ENCODE peak calls at places on chromosomes 5 and 9, in eight cellular contexts. P is CD8-positive, alpha-beta memory T cell; J is sigmoid colon; C is mesendoderm; Z is DND-41; B is heart right ventricle; A is GM23248; Y is heart left ventricle. H is an unnamed sample.
A peak's percentile ranks its signal among the peaks of the same experiment; 100 is the strongest.

GRCh38 chr5:119291877-119292276 is 63.9 kb upstream of the TNFAIP8 start:
- DNase-seq in A (no peak), J (no peak), Z (no peak), B (no peak), P (no peak), Y (no peak), C (no peak), H (no peak)

GRCh38 chr9:79902937-79903600 is 331.3 kb downstream of the TLE4 start:
- DNase-seq in A (no peak), B (no peak), J (no peak), Z (no peak), P (no peak), Y (no peak), C (no peak), H (no peak)

GRCh38 chr5:132011561-132012384 is at the start of gene ACSL6:
- DNase-seq in P (peak; percentile 47), Z (peak; percentile 1), J (peak; percentile 53), B (no peak), A (peak; percentile 50), C (peak; percentile 18), Y (peak; percentile 67), H (peak; percentile 8)

GRCh38 chr5:111518747-111519146 is 6.4 kb upstream of the STARD4 start:
- DNase-seq in J (no peak), P (no peak), A (no peak), Z (no peak), Y (no peak), C (no peak), B (no peak), H (no peak)

GRCh38 chr9:29751220-29751619 is 2177.9 kb upstream of the C9orf72 start:
- DNase-seq in J (no peak), Z (no peak), C (no peak), Y (no peak), B (no peak), A (no peak), P (no peak), H (no peak)

GRCh38 chr5:129171194-129171944 is 76.8 kb downstream of the ISOC1 start:
- DNase-seq in Y (no peak), C (peak; percentile 8), P (no peak), J (no peak), Z (no peak), A (no peak), B (no peak), H (peak; percentile 21)

GRCh38 chr5:130335116-130335515 is 430.9 kb downstream of the CHSY3 start:
- DNase-seq in P (no peak), B (no peak), Y (no peak), Z (no peak), C (no peak), A (no peak), J (no peak), H (no peak)

GRCh38 chr9:82152181-82152580 is 163.6 kb downstream of the SPATA31D1 start:
- DNase-seq in Y (no peak), C (no peak), B (no peak), A (peak; percentile 64), Z (no peak), P (no peak), J (no peak), H (no peak)

GRCh38 chr5:86570427-86571083 is 47.2 kb upstream of the COX7C start:
- DNase-seq in Y (no peak), A (no peak), J (no peak), C (no peak), B (no peak), P (no peak), Z (no peak), H (no peak)

GRCh38 chr5:38112930-38113329 is 145.4 kb upstream of the EGFLAM start:
- DNase-seq in B (no peak), P (no peak), Z (no peak), A (no peak), Y (no peak), J (no peak), C (no peak), H (no peak)

GRCh38 chr5:160054047-160054446 is 45.1 kb downstream of the TTC1 start:
- DNase-seq in Y (no peak), P (no peak), Z (no peak), A (peak; percentile 27), C (no peak), J (no peak), B (no peak), H (no peak)

GRCh38 chr5:34552129-34552528 is 104.0 kb upstream of the RAI14 start:
- DNase-seq in P (no peak), Y (no peak), Z (no peak), C (no peak), J (peak; percentile 75), A (peak; percentile 46), B (peak; percentile 41), H (peak; percentile 51)

GRCh38 chr9:111851536-111851935 is 45.1 kb upstream of the UGCG start:
- DNase-seq in B (no peak), Y (no peak), A (peak; percentile 33), P (no peak), C (no peak), Z (no peak), J (no peak), H (no peak)

GRCh38 chr9:96241391-96241809 is 60.6 kb downstream of the HSD17B3 start:
- DNase-seq in J (no peak), Z (peak; percentile 67), C (no peak), P (peak; percentile 52), B (no peak), A (no peak), Y (no peak), H (no peak)

GRCh38 chr5:106258591-106259125 is 1412.1 kb downstream of the EFNA5 start:
- DNase-seq in P (no peak), C (peak; percentile 51), A (peak; percentile 14), Z (no peak), Y (no peak), J (no peak), B (no peak), H (no peak)

GRCh38 chr9:35940474-35941467 is 17.2 kb downstream of the OR2S2 start:
- DNase-seq in Z (peak; percentile 87), B (no peak), A (peak; percentile 28), P (peak; percentile 16), C (no peak), J (no peak), Y (no peak), H (no peak)

GRCh38 chr5:102670224-102670836 is 84.8 kb upstream of the PAM start:
- DNase-seq in J (no peak), Z (no peak), P (no peak), C (peak; percentile 44), A (peak; percentile 59), B (peak; percentile 6), Y (peak; percentile 33), H (no peak)

GRCh38 chr5:90606539-90606938 is 47.9 kb downstream of the ADGRV1 start:
- DNase-seq in Z (no peak), B (no peak), Y (no peak), P (no peak), J (no peak), C (peak; percentile 60), A (no peak), H (no peak)

GRCh38 chr5:56088967-56089829 is 94.4 kb upstream of the IL6ST start:
- DNase-seq in P (no peak), A (peak; percentile 71), J (no peak), Z (no peak), B (no peak), C (peak; percentile 92), Y (no peak), H (no peak)

GRCh38 chr5:38601843-38602424 is 45.5 kb upstream of the LIFR start:
- DNase-seq in Y (no peak), B (no peak), C (peak; percentile 45), Z (no peak), A (peak; percentile 86), J (no peak), P (no peak), H (no peak)

GRCh38 chr5:28567050-28567449 is 1528.7 kb upstream of the CDH9 start:
- DNase-seq in C (no peak), Z (no peak), Y (no peak), J (no peak), A (no peak), P (no peak), B (no peak), H (no peak)

DNA sequence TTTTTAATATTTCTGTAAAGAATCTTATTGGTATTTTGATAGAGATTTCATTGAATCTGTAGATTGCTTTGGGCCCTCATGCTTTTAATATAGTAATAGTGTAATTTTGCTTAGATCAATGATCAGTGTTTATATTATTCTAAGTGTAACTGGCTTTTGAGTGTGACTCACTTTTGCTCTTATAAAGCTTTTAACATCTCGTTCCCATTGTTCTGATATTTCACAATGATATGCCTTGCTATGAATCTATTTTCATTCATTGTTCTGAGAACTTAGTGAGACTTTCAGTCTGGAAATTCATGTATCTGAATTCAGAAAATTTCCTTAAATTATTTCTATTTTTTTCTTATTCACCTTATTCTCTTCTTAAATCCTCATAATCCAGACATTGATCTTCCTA is 13.5 kb upstream of the MAMDC2 start:
- DNase-seq in C (no peak), P (no peak), Y (no peak), J (no peak), Z (no peak), A (peak; percentile 21), B (no peak), H (no peak)
- H3K4me3 ChIP-seq in C (no peak overlapping the region), P (no peak overlapping the region), Y (no peak overlapping the region), J (no peak overlapping the region), Z (no peak overlapping the region), A (no peak overlapping the region), B (no peak overlapping the region), H (no peak overlapping the region)

DNA sequence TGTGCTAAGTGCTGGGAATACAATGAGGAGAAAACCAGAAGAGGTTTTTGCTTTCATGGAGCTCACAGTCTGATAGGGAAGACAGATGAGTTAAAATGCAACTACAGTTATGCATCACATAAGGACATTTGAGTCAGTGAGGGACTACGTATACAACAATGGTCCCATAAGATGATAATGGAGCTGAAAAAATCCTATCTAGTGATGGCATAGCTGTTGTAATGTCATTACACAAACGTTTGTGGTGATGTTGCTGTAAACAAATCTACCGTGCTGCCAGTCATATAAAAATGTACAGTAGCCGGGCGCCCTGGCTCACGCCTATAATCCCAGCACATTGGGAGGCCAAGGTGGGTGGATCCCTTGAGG is 110.1 kb upstream of the RAD23B start:
- DNase-seq in Z (no peak), J (no peak), P (no peak), A (no peak), B (no peak), C (no peak), Y (no peak), H (no peak)
- H3K27ac ChIP-seq in Z (no peak overlapping the region), J (no peak overlapping the region), P (no peak overlapping the region), A (no peak overlapping the region), B (no peak overlapping the region), C (no peak overlapping the region), Y (no peak overlapping the region), H (no peak overlapping the region)

DNA sequence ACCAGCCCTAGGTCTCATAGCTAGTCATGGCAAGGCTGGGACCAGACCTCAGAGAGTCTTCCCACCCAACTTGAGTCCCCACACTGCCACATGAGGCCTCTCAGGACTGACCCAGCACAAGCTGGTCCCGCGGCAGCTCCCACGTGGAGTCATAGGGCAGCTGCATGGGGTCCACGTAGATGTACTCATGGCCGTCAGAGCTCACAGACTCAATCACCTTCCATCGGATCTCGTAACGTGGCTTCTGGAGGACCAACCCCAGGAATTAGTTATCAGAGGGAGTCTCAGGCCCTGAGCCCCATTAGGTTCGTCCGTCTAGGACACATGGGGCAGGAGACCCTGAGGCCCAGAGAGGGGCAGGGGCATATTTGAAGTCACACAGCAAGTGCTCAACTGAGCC is 30.3 kb downstream of the PDGFRB start:
- DNase-seq in P (no peak), Z (no peak), J (no peak), C (no peak), B (no peak), Y (peak; percentile 29), A (no peak), H (no peak)
- H3K27me3 ChIP-seq in P (no peaks in the 10 kb centered on the region), Z (no peaks in the 10 kb centered on the region), J (no peaks in the 10 kb centered on the region), C (no peaks in the 10 kb centered on the region), B (no peaks in the 10 kb centered on the region), Y (no peaks in the 10 kb centered on the region), A (no peaks in the 10 kb centered on the region), H (no peaks in the 10 kb centered on the region)

GRCh38 chr9:15289590-15289989 is 17.4 kb downstream of the TTC39B start:
- DNase-seq in P (no peak), B (no peak), A (no peak), C (no peak), Y (no peak), J (no peak), Z (no peak), H (no peak)
- H3K4me3 ChIP-seq in P (no peak overlapping the region), B (no peak overlapping the region), A (no peak overlapping the region), C (no peak overlapping the region), Y (no peak overlapping the region), J (no peak overlapping the region), Z (no peak overlapping the region), H (no peak overlapping the region)

H was measured in uterus.